ENCODE peak calls at places on chromosomes 16 and 17, in seven cellular contexts. S is left ventricle myocardium inferior; Y is AG08395; L is HL-60; R is HTR-8/SVneo; X is activated CD4-positive, alpha-beta T cell treated with anti-CD3 and anti-CD28 coated beads for 48 hours; G is Daoy. F is an unnamed sample.

GRCh38 chr16:1770328-1771071 is 843 bp downstream of the NME3 start:
- DNase-seq in S (peak), Y (peak), L (no peak), R (no peak), X (peak), G (peak), F (no peak)

GRCh38 chr17:37494401-37494831 is 4.7 kb downstream of the DUSP14 start:
- DNase-seq in S (no peak), Y (no peak), L (no peak), R (no peak), X (no peak), G (no peak), F (no peak)

GRCh38 chr16:78060295-78060694 is 37.9 kb downstream of the CLEC3A start:
- DNase-seq in S (no peak), Y (no peak), L (no peak), R (no peak), X (no peak), G (no peak), F (no peak)

GRCh38 chr17:41588126-41588810 is 1.6 kb upstream of the KRT14 start:
- DNase-seq in S (no peak), Y (no peak), L (no peak), R (no peak), X (no peak), G (peak), F (no peak)

GRCh38 chr16:84329016-84329415 is 34.3 kb downstream of the WFDC1 start:
- DNase-seq in S (no peak), Y (no peak), L (no peak), R (no peak), X (no peak), G (no peak), F (no peak)

GRCh38 chr17:13721705-13722104 is 120.0 kb upstream of the HS3ST3A1 start:
- DNase-seq in S (no peak), Y (no peak), L (no peak), R (no peak), X (no peak), G (no peak), F (no peak)

GRCh38 chr16:10729649-10730048 is 14.0 kb upstream of the NUBP1 start:
- DNase-seq in S (no peak), Y (peak), L (no peak), R (peak), X (no peak), G (peak), F (no peak)

GRCh38 chr17:72297326-72298115 is 176.7 kb downstream of the SOX9 start:
- DNase-seq in S (peak), Y (peak), L (no peak), R (peak), X (no peak), G (peak), F (no peak)

GRCh38 chr16:68961778-68962402 is 118.6 kb downstream of the TANGO6 start:
- DNase-seq in S (no peak), Y (no peak), L (peak), R (no peak), X (no peak), G (no peak), F (no peak)

GRCh38 chr16:3187798-3188674 is at the start of gene OR1F1:
- DNase-seq in S (no peak), Y (peak), L (no peak), R (peak), X (peak), G (peak), F (no peak)

GRCh38 chr17:63675231-63675606 is 24.7 kb downstream of the LIMD2 start:
- DNase-seq in S (no peak), Y (no peak), L (no peak), R (no peak), X (no peak), G (peak), F (no peak)

GRCh38 chr16:84548971-84549844 is 44.7 kb upstream of the MEAK7 start:
- DNase-seq in S (no peak), Y (no peak), L (no peak), R (no peak), X (peak), G (no peak), F (no peak)

GRCh38 chr16:86663691-86664517 is 85.6 kb downstream of the FOXL1 start:
- DNase-seq in S (no peak), Y (no peak), L (no peak), R (no peak), X (peak), G (peak), F (peak)

GRCh38 chr17:56834380-56835258 is 668 bp downstream of the DGKE start:
- DNase-seq in S (peak), Y (peak), L (peak), R (peak), X (peak), G (no peak), F (no peak)

GRCh38 chr16:66705790-66706505 is 9.4 kb upstream of the CMTM4 start:
- DNase-seq in S (peak), Y (peak), L (no peak), R (no peak), X (no peak), G (peak), F (no peak)